ENCODE peak calls at places on chromosomes 4 and X, in six cellular contexts. G, C, K, T, J and N are unnamed samples.

GRCh38 chrX:102129473-102129872 is 4.0 kb downstream of the TCEAL2 start:
- DNase-seq in C (no peak), J (no peak), G (no peak), K (no peak), T (no peak), N (no peak)

GRCh38 chr4:3037957-3038451 is 36.3 kb downstream of the HTT-AS start:
- DNase-seq in T (peak; percentile 82), K (no peak), C (peak; percentile 5), J (no peak), G (no peak), N (no peak)

GRCh38 chrX:31070057-31070468 is 1.8 kb downstream of the FTHL17 start:
- DNase-seq in T (no peak), C (no peak), K (no peak), G (peak; percentile 47), J (no peak), N (no peak)

GRCh38 chr4:140691369-140691768 is 64.8 kb downstream of the TBC1D9 start:
- DNase-seq in K (no peak), J (no peak), T (no peak), G (peak; percentile 14), C (no peak), N (no peak)

GRCh38 chr4:168832746-168833575 is 177.1 kb downstream of the CBR4 start:
- DNase-seq in G (peak; percentile 69), J (no peak), C (peak; percentile 37), T (peak; percentile 77), K (no peak), N (peak; percentile 41)

GRCh38 chr4:70544279-70544870 is 26.0 kb downstream of the AMTN start:
- DNase-seq in C (peak; percentile 13), G (peak; percentile 22), T (no peak), J (no peak), K (no peak), N (no peak)

GRCh38 chr4:38109896-38110295 is 149.7 kb downstream of the PTTG2 start:
- DNase-seq in C (no peak), G (no peak), J (no peak), T (no peak), K (no peak), N (peak; percentile 61)

GRCh38 chr4:136784326-136784725 is 748.0 kb downstream of the PCDH18 start:
- DNase-seq in G (no peak), J (no peak), K (no peak), C (no peak), T (no peak), N (no peak)

GRCh38 chr4:187307131-187307530 is 583.5 kb upstream of the FAT1 start:
- DNase-seq in J (no peak), G (peak; percentile 79), C (no peak), K (no peak), T (no peak), N (no peak)

GRCh38 chr4:39597695-39598381 is 40.8 kb downstream of the SMIM14 start:
- DNase-seq in G (no peak), K (no peak), C (no peak), J (no peak), T (no peak), N (no peak)

GRCh38 chr4:147749811-147750321 is 18.0 kb downstream of the ARHGAP10 start:
- DNase-seq in J (no peak), K (no peak), T (no peak), G (no peak), C (no peak), N (no peak)

GRCh38 chr4:141713185-141713584 is 76.8 kb downstream of the IL15 start:
- DNase-seq in C (no peak), G (no peak), J (no peak), K (no peak), T (no peak), N (no peak)

GRCh38 chr4:28378109-28378830 is 1517.6 kb downstream of the STIM2 start:
- DNase-seq in J (no peak), K (no peak), T (no peak), G (no peak), C (no peak), N (no peak)

GRCh38 chr4:169244210-169244609 is 26.5 kb downstream of the SH3RF1 start:
- DNase-seq in C (no peak), J (no peak), K (no peak), T (no peak), G (no peak), N (no peak)

GRCh38 chr4:6689506-6689960 is 4.1 kb upstream of the S100P start:
- DNase-seq in T (no peak), K (no peak), J (no peak), G (no peak), C (no peak), N (peak; percentile 60)

GRCh38 chr4:2254665-2255500 is 7.0 kb downstream of the MXD4 start:
- DNase-seq in G (no peak), C (no peak), J (no peak), K (no peak), T (no peak), N (peak; percentile 14)

GRCh38 chrX:24149346-24150050 is at the start of gene ZFX:
- DNase-seq in K (peak; percentile 51), T (peak; percentile 76), G (peak; percentile 67), J (peak; percentile 65), C (peak; percentile 23), N (peak; percentile 76)

GRCh38 chrX:118519411-118520205 is 24.0 kb downstream of the DOCK11 start:
- DNase-seq in T (no peak), C (peak; percentile 36), J (no peak), G (peak; percentile 15), K (no peak), N (no peak)

GRCh38 chr4:72375050-72375736 is 193.8 kb downstream of the ADAMTS3 start:
- DNase-seq in T (no peak), J (no peak), C (peak; percentile 74), K (no peak), G (peak; percentile 84), N (no peak)

GRCh38 chr4:16125571-16126445 is 42.0 kb upstream of the PROM1 start:
- DNase-seq in K (no peak), G (no peak), J (no peak), T (no peak), C (no peak), N (no peak)

GRCh38 chrX:39613508-39613921 is 484.2 kb downstream of the BCOR start:
- DNase-seq in K (no peak), G (peak; percentile 18), T (no peak), C (no peak), J (no peak), N (peak; percentile 46)